ENCODE peak calls at places on chromosomes 5 and 9, in eight cellular contexts. One of them, this sample, is unnamed.

GRCh38 chr5:115503420-115503819 is 41.2 kb downstream of the FEM1C start:
- DNase-seq in stimulated activated CD4-positive, alpha-beta T cell treated with anti-CD3 and anti-CD28 coated beads, Interleukin-12 subunit alpha, Interleukin-12 subunit beta, amount 100 ng/mL, for 24 hours: no peak
- DNase-seq in stromal cell of bone marrow: no peak
- DNase-seq in T-helper 9 cell: no peak
- DNase-seq in H7: no peak
- DNase-seq in IMR-90: no peak
- DNase-seq in stimulated activated CD8-positive, alpha-beta memory T cell treated with anti-CD3 and anti-CD28 coated beads, Interleukin-15, amount 100 ng/mL, for 24 hours: no peak
- DNase-seq in left lobe of liver: no peak
- DNase-seq in this sample: no peak

GRCh38 chr5:36722913-36723312 is 116.5 kb downstream of the SLC1A3 start:
- DNase-seq in stromal cell of bone marrow: peak
- DNase-seq in left lobe of liver: no peak
- DNase-seq in stimulated activated CD8-positive, alpha-beta memory T cell treated with anti-CD3 and anti-CD28 coated beads, Interleukin-15, amount 100 ng/mL, for 24 hours: no peak
- DNase-seq in H7: no peak
- DNase-seq in T-helper 9 cell: no peak
- DNase-seq in IMR-90: peak
- DNase-seq in stimulated activated CD4-positive, alpha-beta T cell treated with anti-CD3 and anti-CD28 coated beads, Interleukin-12 subunit alpha, Interleukin-12 subunit beta, amount 100 ng/mL, for 24 hours: no peak
- DNase-seq in this sample: no peak

GRCh38 chr9:120434532-120434931 is 145.4 kb downstream of the CDK5RAP2 start:
- DNase-seq in left lobe of liver: no peak
- DNase-seq in H7: no peak
- DNase-seq in IMR-90: peak
- DNase-seq in stimulated activated CD4-positive, alpha-beta T cell treated with anti-CD3 and anti-CD28 coated beads, Interleukin-12 subunit alpha, Interleukin-12 subunit beta, amount 100 ng/mL, for 24 hours: no peak
- DNase-seq in stromal cell of bone marrow: peak
- DNase-seq in stimulated activated CD8-positive, alpha-beta memory T cell treated with anti-CD3 and anti-CD28 coated beads, Interleukin-15, amount 100 ng/mL, for 24 hours: no peak
- DNase-seq in T-helper 9 cell: no peak
- DNase-seq in this sample: no peak

GRCh38 chr5:59724482-59725392 is 168.8 kb downstream of the PDE4D start:
- DNase-seq in stimulated activated CD8-positive, alpha-beta memory T cell treated with anti-CD3 and anti-CD28 coated beads, Interleukin-15, amount 100 ng/mL, for 24 hours: no peak
- DNase-seq in left lobe of liver: no peak
- DNase-seq in stimulated activated CD4-positive, alpha-beta T cell treated with anti-CD3 and anti-CD28 coated beads, Interleukin-12 subunit alpha, Interleukin-12 subunit beta, amount 100 ng/mL, for 24 hours: no peak
- DNase-seq in H7: peak
- DNase-seq in stromal cell of bone marrow: no peak
- DNase-seq in IMR-90: peak
- DNase-seq in T-helper 9 cell: no peak
- DNase-seq in this sample: no peak

GRCh38 chr5:160441352-160441781 is 19.7 kb downstream of the PTTG1 start:
- DNase-seq in stromal cell of bone marrow: no peak
- DNase-seq in T-helper 9 cell: no peak
- DNase-seq in left lobe of liver: no peak
- DNase-seq in stimulated activated CD4-positive, alpha-beta T cell treated with anti-CD3 and anti-CD28 coated beads, Interleukin-12 subunit alpha, Interleukin-12 subunit beta, amount 100 ng/mL, for 24 hours: no peak
- DNase-seq in H7: no peak
- DNase-seq in IMR-90: peak
- DNase-seq in stimulated activated CD8-positive, alpha-beta memory T cell treated with anti-CD3 and anti-CD28 coated beads, Interleukin-15, amount 100 ng/mL, for 24 hours: no peak
- DNase-seq in this sample: no peak

GRCh38 chr9:91571036-91571435 is 147.4 kb upstream of the NFIL3 start:
- DNase-seq in T-helper 9 cell: no peak
- DNase-seq in stimulated activated CD8-positive, alpha-beta memory T cell treated with anti-CD3 and anti-CD28 coated beads, Interleukin-15, amount 100 ng/mL, for 24 hours: no peak
- DNase-seq in stromal cell of bone marrow: no peak
- DNase-seq in stimulated activated CD4-positive, alpha-beta T cell treated with anti-CD3 and anti-CD28 coated beads, Interleukin-12 subunit alpha, Interleukin-12 subunit beta, amount 100 ng/mL, for 24 hours: no peak
- DNase-seq in left lobe of liver: no peak
- DNase-seq in IMR-90: no peak
- DNase-seq in H7: no peak
- DNase-seq in this sample: no peak

GRCh38 chr9:126932871-126933321 is 18.3 kb downstream of the RALGPS1 start:
- DNase-seq in stimulated activated CD8-positive, alpha-beta memory T cell treated with anti-CD3 and anti-CD28 coated beads, Interleukin-15, amount 100 ng/mL, for 24 hours: no peak
- DNase-seq in stromal cell of bone marrow: no peak
- DNase-seq in left lobe of liver: no peak
- DNase-seq in T-helper 9 cell: no peak
- DNase-seq in IMR-90: no peak
- DNase-seq in stimulated activated CD4-positive, alpha-beta T cell treated with anti-CD3 and anti-CD28 coated beads, Interleukin-12 subunit alpha, Interleukin-12 subunit beta, amount 100 ng/mL, for 24 hours: no peak
- DNase-seq in H7: peak
- DNase-seq in this sample: no peak

GRCh38 chr9:109536859-109537258 is 38.8 kb upstream of the PTPN3 start:
- DNase-seq in stromal cell of bone marrow: no peak
- DNase-seq in H7: no peak
- DNase-seq in IMR-90: no peak
- DNase-seq in left lobe of liver: no peak
- DNase-seq in stimulated activated CD4-positive, alpha-beta T cell treated with anti-CD3 and anti-CD28 coated beads, Interleukin-12 subunit alpha, Interleukin-12 subunit beta, amount 100 ng/mL, for 24 hours: no peak
- DNase-seq in stimulated activated CD8-positive, alpha-beta memory T cell treated with anti-CD3 and anti-CD28 coated beads, Interleukin-15, amount 100 ng/mL, for 24 hours: no peak
- DNase-seq in T-helper 9 cell: no peak
- DNase-seq in this sample: no peak

GRCh38 chr5:141641634-141642278 is 5.0 kb downstream of the RELL2 start:
- DNase-seq in T-helper 9 cell: no peak
- DNase-seq in IMR-90: peak
- DNase-seq in stromal cell of bone marrow: no peak
- DNase-seq in H7: peak
- DNase-seq in stimulated activated CD8-positive, alpha-beta memory T cell treated with anti-CD3 and anti-CD28 coated beads, Interleukin-15, amount 100 ng/mL, for 24 hours: no peak
- DNase-seq in stimulated activated CD4-positive, alpha-beta T cell treated with anti-CD3 and anti-CD28 coated beads, Interleukin-12 subunit alpha, Interleukin-12 subunit beta, amount 100 ng/mL, for 24 hours: no peak
- DNase-seq in left lobe of liver: no peak
- DNase-seq in this sample: peak

GRCh38 chr5:104540448-104540847 is 977.9 kb upstream of the NUDT12 start:
- DNase-seq in stromal cell of bone marrow: peak
- DNase-seq in stimulated activated CD4-positive, alpha-beta T cell treated with anti-CD3 and anti-CD28 coated beads, Interleukin-12 subunit alpha, Interleukin-12 subunit beta, amount 100 ng/mL, for 24 hours: no peak
- DNase-seq in IMR-90: peak
- DNase-seq in left lobe of liver: no peak
- DNase-seq in stimulated activated CD8-positive, alpha-beta memory T cell treated with anti-CD3 and anti-CD28 coated beads, Interleukin-15, amount 100 ng/mL, for 24 hours: no peak
- DNase-seq in T-helper 9 cell: no peak
- DNase-seq in H7: no peak
- DNase-seq in this sample: no peak

This sample was measured in osteoblast.